ENCODE peak calls at places on chromosomes 12 and 14, in five cellular contexts. P is HepG2, S is GM12878, Q is K562, J is H1. M is an unnamed sample.

GRCh38 chr14:104872469-104873341 is 7.6 kb downstream of the CEP170B start:
- DNase-seq in P (no peak), S (no peak), Q (peak), J (no peak), M (no peak)

GRCh38 chr12:65662590-65662989 is 161.7 kb upstream of the HMGA2 start:
- DNase-seq in P (no peak), S (no peak), Q (no peak), J (no peak), M (no peak)

GRCh38 chr14:103395245-103395644 is 10.0 kb downstream of the MARK3 start:
- DNase-seq in P (no peak), S (no peak), Q (no peak), J (no peak), M (no peak)

GRCh38 chr14:70697681-70698080 is 56.0 kb downstream of the TTC9 start:
- DNase-seq in P (no peak), S (no peak), Q (no peak), J (no peak), M (peak)

GRCh38 chr12:124005736-124006581 is 32.9 kb downstream of the ZNF664 start:
- DNase-seq in P (peak), S (no peak), Q (no peak), J (no peak), M (no peak)

GRCh38 chr12:2083561-2083960 is 30.8 kb downstream of the CACNA1C start:
- DNase-seq in P (no peak), S (no peak), Q (no peak), J (no peak), M (no peak)

GRCh38 chr12:99128246-99128645 is 483.2 kb downstream of the APAF1 start:
- DNase-seq in P (no peak), S (no peak), Q (no peak), J (no peak), M (no peak)

GRCh38 chr12:4535871-4536270 is 2.8 kb upstream of the RAD51AP1 start:
- DNase-seq in P (no peak), S (no peak), Q (no peak), J (no peak), M (no peak)

GRCh38 chr14:56152221-56152620 is 34.0 kb downstream of the PELI2 start:
- DNase-seq in P (no peak), S (no peak), Q (no peak), J (no peak), M (no peak)

GRCh38 chr12:57896139-57896436 is 45.3 kb upstream of the ATP23 start:
- DNase-seq in P (no peak), S (no peak), Q (no peak), J (no peak), M (no peak)

GRCh38 chr14:57962293-57962996 is 96.6 kb upstream of the SLC35F4 start:
- DNase-seq in P (no peak), S (no peak), Q (no peak), J (peak), M (no peak)

GRCh38 chr14:68975667-68976066 is 3.4 kb downstream of the ACTN1 start:
- DNase-seq in P (no peak), S (no peak), Q (no peak), J (no peak), M (no peak)

GRCh38 chr12:120699553-120699952 is 10.7 kb upstream of the UNC119B start:
- DNase-seq in P (no peak), S (no peak), Q (no peak), J (no peak), M (no peak)

GRCh38 chr14:68285421-68286179 is 466.0 kb downstream of the RAD51B start:
- DNase-seq in P (no peak), S (peak), Q (no peak), J (no peak), M (no peak)

GRCh38 chr12:30200864-30201263 is 417.1 kb upstream of the TMTC1 start:
- DNase-seq in P (no peak), S (no peak), Q (no peak), J (no peak), M (no peak)

GRCh38 chr12:89775336-89776005 is 66.8 kb upstream of the ATP2B1 start:
- DNase-seq in P (no peak), S (no peak), Q (no peak), J (no peak), M (peak)

GRCh38 chr12:93164103-93164880 is 213.4 kb upstream of the NUDT4 start:
- DNase-seq in P (peak), S (no peak), Q (no peak), J (no peak), M (no peak)

GRCh38 chr14:68865542-68865941 is 72.7 kb upstream of the ZFP36L1 start:
- DNase-seq in P (no peak), S (no peak), Q (no peak), J (no peak), M (no peak)

GRCh38 chr14:23093993-23094665 is 807 bp downstream of the ACIN1 start:
- DNase-seq in P (no peak), S (no peak), Q (no peak), J (peak), M (peak)
- TF ChIP-seq KDM1A in P (peak), S (no peak), Q (no peak), J (no peak), M (no peak)

GRCh38 chr14:72416892-72417291 is 477.0 kb downstream of the DPF3 start:
- DNase-seq in P (peak), S (peak), Q (no peak), J (no peak), M (peak)
- TF ChIP-seq CHD2 in P (no peak), S (no peak), Q (no peak), J (no peak), M (no peak)

GRCh38 chr14:31173120-31173837 is 34.3 kb downstream of the HECTD1 start:
- DNase-seq in P (no peak), S (no peak), Q (no peak), J (no peak), M (no peak)

GRCh38 chr14:31169877-31170276 is 37.7 kb downstream of the HECTD1 start:
- DNase-seq in P (no peak), S (no peak), Q (no peak), J (no peak), M (no peak)

GRCh38 chr14:31167032-31167431 is 40.6 kb downstream of the HECTD1 start:
- DNase-seq in P (no peak), S (no peak), Q (no peak), J (no peak), M (no peak)

GRCh38 chr14:31172084-31172483 is 35.5 kb downstream of the HECTD1 start:
- DNase-seq in P (no peak), S (no peak), Q (no peak), J (no peak), M (no peak)

GRCh38 chr14:31170411-31170810 is 37.2 kb downstream of the HECTD1 start:
- DNase-seq in P (no peak), S (no peak), Q (no peak), J (no peak), M (no peak)
- TF ChIP-seq KDM1A in P (no peak), S (no peak), Q (no peak), J (no peak), M (no peak)

GRCh38 chr12:52815161-52815560 is 1.2 kb upstream of the KRT4 start:
- DNase-seq in P (no peak), S (no peak), Q (no peak), J (no peak), M (no peak)

GRCh38 chr12:52812749-52813148 is 1.2 kb downstream of the KRT4 start:
- DNase-seq in P (no peak), S (no peak), Q (no peak), J (no peak), M (no peak)

GRCh38 chr12:52814710-52815155 is 817 bp upstream of the KRT4 start:
- DNase-seq in P (no peak), S (no peak), Q (no peak), J (no peak), M (no peak)

GRCh38 chr12:52813203-52813819 is 605 bp downstream of the KRT4 start:
- DNase-seq in P (no peak), S (no peak), Q (no peak), J (no peak), M (no peak)

DNA sequence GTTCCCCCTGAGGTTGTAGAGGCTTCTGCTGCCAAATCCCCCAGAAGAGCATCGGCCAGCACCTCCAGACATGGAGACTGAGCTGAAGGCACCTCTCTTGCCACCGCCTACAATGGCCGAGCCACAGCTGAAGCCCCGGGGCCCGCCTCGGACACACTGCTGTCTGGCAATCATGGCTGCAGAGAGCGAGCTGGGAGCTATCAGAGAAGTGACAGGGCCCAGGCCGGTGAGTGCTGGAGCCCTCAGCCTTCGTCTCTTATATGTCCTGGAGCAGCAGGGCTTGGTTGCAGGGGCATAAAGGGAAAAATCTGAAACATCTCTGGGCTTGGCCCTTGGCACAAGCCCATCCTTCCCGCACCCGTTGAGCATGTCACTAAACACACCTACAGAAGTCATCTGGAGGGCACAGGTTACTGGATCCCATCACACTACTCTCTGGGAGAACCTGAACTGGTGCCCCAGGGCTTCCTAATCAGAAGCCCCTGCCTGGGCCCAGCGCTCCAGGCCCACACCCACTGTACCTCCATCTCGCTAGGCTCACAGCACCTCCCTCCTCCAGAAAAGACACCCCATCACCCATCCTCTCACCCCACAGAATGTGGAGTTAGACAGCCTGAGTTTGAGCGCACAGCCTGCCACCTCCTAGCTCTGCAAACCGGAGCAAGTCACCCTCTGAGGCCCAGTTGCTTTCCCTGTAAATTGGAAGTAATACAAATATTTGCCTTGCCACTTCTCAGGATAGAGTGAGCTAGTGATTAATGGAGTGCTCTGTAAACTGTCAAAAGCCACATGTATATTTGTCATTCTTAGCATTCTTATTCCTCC is at the start of gene KRT4:
- DNase-seq in P (no peak), S (no peak), Q (no peak), J (no peak), M (peak)
- TF ChIP-seq CHD2 in P (no peak), S (no peak), Q (no peak), J (no peak), M (no peak)

GRCh38 chr14:90687680-90688079 is 128.6 kb downstream of the TTC7B start:
- DNase-seq in P (no peak), S (no peak), Q (no peak), J (no peak), M (no peak)
- TF ChIP-seq KDM1A in P (no peak), S (no peak), Q (no peak), J (no peak), M (no peak)

DNA sequence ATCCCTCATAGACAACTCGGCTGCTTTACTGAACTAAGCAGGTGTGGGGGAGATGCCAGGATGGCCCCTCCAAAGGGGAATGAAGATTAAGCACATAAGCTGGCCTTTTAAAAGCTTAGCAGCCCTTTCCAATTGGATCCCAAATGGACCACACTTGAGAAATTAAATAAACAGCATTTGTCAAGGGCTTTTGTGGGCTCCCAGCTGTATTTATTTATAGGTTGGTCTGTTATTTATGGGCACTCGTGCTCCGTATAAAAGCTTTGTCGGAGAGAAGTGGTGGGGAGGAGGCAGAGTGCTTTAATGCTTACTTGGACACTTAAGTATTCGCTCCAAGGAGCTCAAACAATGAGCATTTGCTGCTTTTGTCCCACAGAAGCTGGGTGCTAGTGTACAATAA is 580.2 kb downstream of the MED13L start:
- DNase-seq in P (no peak), S (no peak), Q (no peak), J (no peak), M (no peak)
- TF ChIP-seq CHD2 in P (no peak), S (no peak), Q (no peak), J (no peak), M (no peak)

GRCh38 chr12:46357438-46358324 is 14.9 kb downstream of the SLC38A2 start:
- DNase-seq in P (peak), S (no peak), Q (no peak), J (no peak), M (peak)
- TF ChIP-seq KDM1A in P (no peak), S (no peak), Q (no peak), J (no peak), M (no peak)